ENCODE peak calls at places on chromosome 9, in nine cellular contexts. W, F, G, B, X, H, O, M and P are unnamed samples.

GRCh38 chr9:104748359-104749031 is 1.0 kb downstream of the NIPSNAP3A start:
- DNase-seq in X (no peak), F (no peak), M (no peak), O (no peak), H (peak; percentile 3), W (no peak), B (no peak), G (no peak), P (no peak)

GRCh38 chr9:115845648-115846312 is 307.8 kb upstream of the PAPPA start:
- DNase-seq in W (no peak), F (no peak), G (peak; percentile 31), H (no peak), M (no peak), X (no peak), O (no peak), B (no peak), P (no peak)

GRCh38 chr9:130327781-130328348 is 62.3 kb downstream of the HMCN2 start:
- DNase-seq in G (no peak), M (no peak), O (peak; percentile 81), W (no peak), F (peak; percentile 14), B (no peak), X (no peak), H (no peak), P (no peak)

GRCh38 chr9:78239506-78239905 is 3.6 kb downstream of the CEP78 start:
- DNase-seq in W (no peak), M (no peak), G (no peak), X (peak; percentile 40), O (no peak), H (peak; percentile 49), B (no peak), F (peak; percentile 24), P (no peak)

GRCh38 chr9:29697011-29697410 is 2123.7 kb upstream of the C9orf72 start:
- DNase-seq in F (no peak), X (no peak), B (no peak), O (no peak), W (no peak), G (no peak), M (no peak), H (no peak), P (no peak)

GRCh38 chr9:83197611-83198010 is 134.7 kb upstream of the RASEF start:
- DNase-seq in F (no peak), O (no peak), X (no peak), H (no peak), W (no peak), G (no peak), M (no peak), B (no peak), P (no peak)

GRCh38 chr9:4844031-4844430 is 51.3 kb downstream of the RCL1 start:
- DNase-seq in W (no peak), O (no peak), B (no peak), G (no peak), M (no peak), X (no peak), H (no peak), F (no peak), P (no peak)

GRCh38 chr9:6644346-6645152 is 980 bp downstream of the GLDC start:
- DNase-seq in H (peak; percentile 31), X (peak; percentile 41), F (peak; percentile 5), O (no peak), M (no peak), G (no peak), W (no peak), B (no peak), P (no peak)

GRCh38 chr9:20599195-20599594 is 23.1 kb downstream of the MLLT3 start:
- DNase-seq in B (no peak), H (no peak), X (no peak), M (no peak), F (no peak), G (no peak), W (no peak), O (no peak), P (no peak)

GRCh38 chr9:12988259-12988658 is 213.4 kb downstream of the LURAP1L start:
- DNase-seq in G (no peak), B (no peak), H (no peak), X (no peak), W (no peak), M (no peak), O (no peak), F (no peak), P (no peak)

GRCh38 chr9:99966720-99967119 is 60.3 kb downstream of the STX17 start:
- DNase-seq in M (no peak), B (no peak), W (no peak), G (peak; percentile 40), F (peak; percentile 71), H (peak; percentile 76), O (no peak), X (peak; percentile 51), P (no peak)

GRCh38 chr9:26264709-26265601 is 586.7 kb upstream of the TUSC1 start:
- DNase-seq in G (no peak), W (peak; percentile 57), F (no peak), B (no peak), M (no peak), O (no peak), H (no peak), X (no peak), P (no peak)

GRCh38 chr9:38035873-38036272 is 33.2 kb downstream of the SHB start:
- DNase-seq in X (no peak), H (no peak), B (no peak), M (no peak), F (no peak), G (no peak), W (peak; percentile 48), O (no peak), P (peak; percentile 17)

GRCh38 chr9:95005276-95006141 is 279.0 kb downstream of the AOPEP start:
- DNase-seq in W (no peak), H (peak; percentile 39), M (no peak), O (no peak), B (no peak), X (peak; percentile 28), G (no peak), F (no peak), P (peak; percentile 72)

GRCh38 chr9:5111696-5112095 is 73.7 kb downstream of the INSL6 start:
- DNase-seq in B (peak; percentile 41), G (no peak), F (no peak), O (peak; percentile 12), M (no peak), X (no peak), H (no peak), W (no peak), P (peak; percentile 71)

GRCh38 chr9:113695901-113696300 is 180.2 kb upstream of the ZNF618 start:
- DNase-seq in W (peak; percentile 80), M (no peak), G (no peak), O (no peak), F (no peak), X (no peak), B (no peak), H (no peak), P (no peak)

GRCh38 chr9:137670391-137671195 is 51.8 kb downstream of the EHMT1 start:
- DNase-seq in B (no peak), O (peak; percentile 46), G (peak; percentile 61), M (peak; percentile 56), H (peak; percentile 57), F (peak; percentile 52), X (peak; percentile 85), W (no peak), P (no peak)

GRCh38 chr9:35367451-35367850 is 122.5 kb upstream of the RUSC2 start:
- DNase-seq in F (no peak), B (no peak), O (no peak), W (peak; percentile 41), M (no peak), X (no peak), G (no peak), H (no peak), P (no peak)

GRCh38 chr9:36942891-36943290 is 91.2 kb downstream of the PAX5 start:
- DNase-seq in F (no peak), X (no peak), H (no peak), W (no peak), G (peak; percentile 17), O (no peak), M (no peak), B (no peak), P (peak; percentile 32)

GRCh38 chr9:94805585-94805984 is 79.1 kb downstream of the AOPEP start:
- DNase-seq in F (no peak), X (no peak), M (no peak), G (no peak), H (no peak), O (no peak), W (peak; percentile 68), B (no peak), P (no peak)

GRCh38 chr9:18438300-18438925 is 35.5 kb upstream of the ADAMTSL1 start:
- DNase-seq in G (peak; percentile 72), W (peak; percentile 41), F (peak; percentile 37), O (peak; percentile 13), B (no peak), X (peak; percentile 72), M (no peak), H (peak; percentile 81), P (peak; percentile 64)

GRCh38 chr9:108394726-108395125 is 461.1 kb downstream of the ACTL7B start:
- DNase-seq in X (no peak), G (no peak), M (no peak), B (no peak), F (no peak), O (no peak), H (no peak), W (no peak), P (no peak)
- H3K4me1 ChIP-seq in X (no peaks in the 10 kb centered on the region), G (no peaks in the 10 kb centered on the region), M (no peaks in the 10 kb centered on the region), B (no peaks in the 10 kb centered on the region), F (no peaks in the 10 kb centered on the region), O (no peaks in the 10 kb centered on the region), H (no peaks in the 10 kb centered on the region), W (no peaks in the 10 kb centered on the region), P (no peaks in the 10 kb centered on the region)

GRCh38 chr9:121736147-121736721 is 84.8 kb downstream of the DAB2IP start:
- DNase-seq in O (peak; percentile 79), M (peak; percentile 54), W (no peak), H (peak; percentile 92), B (no peak), X (peak; percentile 91), G (peak; percentile 90), F (peak; percentile 76), P (peak; percentile 90)
- H3K4me1 ChIP-seq in O (peaks cover 95% of the 10 kb centered on the region), M (peaks cover 13% of the 10 kb centered on the region), W (no peaks in the 10 kb centered on the region), H (peaks cover 45% of the 10 kb centered on the region), B (peaks cover 19% of the 10 kb centered on the region), X (peaks cover 49% of the 10 kb centered on the region), G (peaks cover 24% of the 10 kb centered on the region), F (peaks cover 29% of the 10 kb centered on the region), P (peaks cover 26% of the 10 kb centered on the region)

DNA sequence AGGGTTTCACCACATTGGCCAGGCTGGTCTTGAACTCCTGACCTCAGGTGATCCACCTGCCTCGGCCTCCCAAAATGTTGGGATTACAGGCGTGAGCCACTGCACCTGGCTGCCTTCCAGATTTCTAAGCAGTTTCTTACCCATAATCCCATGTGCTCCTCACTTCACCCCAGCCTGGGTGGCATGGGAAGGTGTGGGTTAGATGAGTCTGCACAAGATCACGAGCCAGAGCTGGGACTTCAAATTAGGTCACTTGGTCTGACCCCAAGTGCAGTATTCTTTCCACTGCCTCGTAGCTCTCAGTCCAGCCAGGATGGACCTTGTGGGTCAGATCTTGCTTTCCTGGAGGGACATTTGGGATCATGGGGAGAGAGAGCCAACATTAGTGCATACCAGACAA is 37.5 kb upstream of the STRBP start:
- DNase-seq in W (no peak), G (no peak), X (no peak), O (no peak), M (no peak), H (no peak), F (peak; percentile 58), B (no peak), P (no peak)
- H3K4me1 ChIP-seq in W (no peaks in the 10 kb centered on the region), G (no peaks in the 10 kb centered on the region), X (peaks cover 9% of the 10 kb centered on the region), O (peaks cover 10% of the 10 kb centered on the region), M (peaks cover 7% of the 10 kb centered on the region), H (no peaks in the 10 kb centered on the region), F (peaks cover 13% of the 10 kb centered on the region), B (peaks cover 46% of the 10 kb centered on the region), P (no peaks in the 10 kb centered on the region)

GRCh38 chr9:126681336-126681735 is 67.6 kb downstream of the LMX1B start:
- DNase-seq in B (no peak), F (no peak), M (no peak), W (no peak), G (no peak), X (no peak), H (peak; percentile 63), O (no peak), P (no peak)
- H3K4me1 ChIP-seq in B (no peaks in the 10 kb centered on the region), F (no peaks in the 10 kb centered on the region), M (peaks cover 7% of the 10 kb centered on the region), W (no peaks in the 10 kb centered on the region), G (peaks cover 5% of the 10 kb centered on the region), X (peaks cover 8% of the 10 kb centered on the region), H (peaks cover 28% of the 10 kb centered on the region), O (no peaks in the 10 kb centered on the region), P (no peaks in the 10 kb centered on the region)